ENCODE peak calls at places on chromosomes 16 and 17, in seven cellular contexts. One of them, this sample, is unnamed.

GRCh38 chr17:66301864-66302741 is at the start of gene PRKCA:
- DNase-seq in mesendoderm: peak
- DNase-seq in IMR-90: peak
- DNase-seq in H9: peak
- DNase-seq in neuronal stem cell: peak
- DNase-seq in H1: no peak
- DNase-seq in trophoblast cell: peak
- DNase-seq in this sample: peak

GRCh38 chr17:65218261-65218660 is 81.1 kb downstream of the RGS9 start:
- DNase-seq in mesendoderm: no peak
- DNase-seq in IMR-90: no peak
- DNase-seq in H9: no peak
- DNase-seq in neuronal stem cell: no peak
- DNase-seq in H1: no peak
- DNase-seq in trophoblast cell: no peak
- DNase-seq in this sample: no peak

GRCh38 chr17:4678448-4679026 is 25.4 kb downstream of the PELP1 start:
- DNase-seq in mesendoderm: peak
- DNase-seq in IMR-90: peak
- DNase-seq in H9: no peak
- DNase-seq in neuronal stem cell: no peak
- DNase-seq in H1: no peak
- DNase-seq in trophoblast cell: peak
- DNase-seq in this sample: peak

GRCh38 chr17:21817791-21818364 is 125.6 kb downstream of the KCNJ18 start:
- DNase-seq in mesendoderm: no peak
- DNase-seq in IMR-90: no peak
- DNase-seq in H9: no peak
- DNase-seq in neuronal stem cell: no peak
- DNase-seq in H1: no peak
- DNase-seq in trophoblast cell: no peak
- DNase-seq in this sample: no peak

GRCh38 chr16:84080813-84081212 is 35.9 kb downstream of the MBTPS1 start:
- DNase-seq in mesendoderm: no peak
- DNase-seq in IMR-90: no peak
- DNase-seq in H9: no peak
- DNase-seq in neuronal stem cell: no peak
- DNase-seq in H1: no peak
- DNase-seq in trophoblast cell: no peak
- DNase-seq in this sample: no peak

GRCh38 chr17:74994440-74994839 is 7.0 kb downstream of the CDR2L start:
- DNase-seq in mesendoderm: no peak
- DNase-seq in IMR-90: peak
- DNase-seq in H9: no peak
- DNase-seq in neuronal stem cell: no peak
- DNase-seq in H1: no peak
- DNase-seq in trophoblast cell: peak
- DNase-seq in this sample: peak

GRCh38 chr16:89489040-89489721 is 1.2 kb downstream of the ANKRD11 start:
- DNase-seq in mesendoderm: peak
- DNase-seq in IMR-90: peak
- DNase-seq in H9: peak
- DNase-seq in neuronal stem cell: peak
- DNase-seq in H1: peak
- DNase-seq in trophoblast cell: peak
- DNase-seq in this sample: peak

GRCh38 chr16:63289834-63290460 is 1253.7 kb upstream of the CDH8 start:
- DNase-seq in mesendoderm: peak
- DNase-seq in IMR-90: no peak
- DNase-seq in H9: peak
- DNase-seq in neuronal stem cell: peak
- DNase-seq in H1: peak
- DNase-seq in trophoblast cell: peak
- DNase-seq in this sample: peak

GRCh38 chr17:21239680-21240374 is 13.4 kb downstream of the NATD1 start:
- DNase-seq in mesendoderm: peak
- DNase-seq in IMR-90: peak
- DNase-seq in H9: peak
- DNase-seq in neuronal stem cell: no peak
- DNase-seq in H1: no peak
- DNase-seq in trophoblast cell: peak
- DNase-seq in this sample: peak

GRCh38 chr17:2253768-2254406 is 49.7 kb downstream of the SMG6 start:
- DNase-seq in mesendoderm: no peak
- DNase-seq in IMR-90: no peak
- DNase-seq in H9: no peak
- DNase-seq in neuronal stem cell: no peak
- DNase-seq in H1: no peak
- DNase-seq in trophoblast cell: no peak
- DNase-seq in this sample: no peak

GRCh38 chr16:82070656-82071369 is 35.8 kb downstream of the HSD17B2 start:
- DNase-seq in mesendoderm: peak
- DNase-seq in IMR-90: peak
- DNase-seq in H9: no peak
- DNase-seq in neuronal stem cell: no peak
- DNase-seq in H1: no peak
- DNase-seq in trophoblast cell: no peak
- DNase-seq in this sample: peak

GRCh38 chr16:57109500-57110105 is 17.2 kb downstream of the CPNE2 start:
- DNase-seq in mesendoderm: peak
- DNase-seq in IMR-90: no peak
- DNase-seq in H9: no peak
- DNase-seq in neuronal stem cell: no peak
- DNase-seq in H1: no peak
- DNase-seq in trophoblast cell: peak
- DNase-seq in this sample: no peak

GRCh38 chr16:57111420-57111819 is 19.0 kb downstream of the CPNE2 start:
- DNase-seq in mesendoderm: no peak
- DNase-seq in IMR-90: no peak
- DNase-seq in H9: no peak
- DNase-seq in neuronal stem cell: no peak
- DNase-seq in H1: no peak
- DNase-seq in trophoblast cell: no peak
- DNase-seq in this sample: no peak

GRCh38 chr16:57112403-57113041 is 20.1 kb downstream of the CPNE2 start:
- DNase-seq in mesendoderm: no peak
- DNase-seq in IMR-90: no peak
- DNase-seq in H9: no peak
- DNase-seq in neuronal stem cell: no peak
- DNase-seq in H1: no peak
- DNase-seq in trophoblast cell: no peak
- DNase-seq in this sample: peak

GRCh38 chr16:57113042-57113453 is 20.7 kb downstream of the CPNE2 start:
- DNase-seq in mesendoderm: no peak
- DNase-seq in IMR-90: peak
- DNase-seq in H9: no peak
- DNase-seq in neuronal stem cell: no peak
- DNase-seq in H1: no peak
- DNase-seq in trophoblast cell: no peak
- DNase-seq in this sample: peak

GRCh38 chr16:57110937-57111336 is 18.6 kb downstream of the CPNE2 start:
- DNase-seq in mesendoderm: no peak
- DNase-seq in IMR-90: no peak
- DNase-seq in H9: no peak
- DNase-seq in neuronal stem cell: no peak
- DNase-seq in H1: no peak
- DNase-seq in trophoblast cell: no peak
- DNase-seq in this sample: no peak
- H2BK5ac ChIP-seq in mesendoderm: no peak
- H2BK5ac ChIP-seq in IMR-90: no peak
- H2BK5ac ChIP-seq in H9: no peak
- H2BK5ac ChIP-seq in neuronal stem cell: no peak
- H2BK5ac ChIP-seq in H1: no peak
- H2BK5ac ChIP-seq in trophoblast cell: no peak
- H2BK5ac ChIP-seq in this sample: no peak

GRCh38 chr16:66871840-66872239 is 8.5 kb upstream of the PDP2 start:
- DNase-seq in mesendoderm: no peak
- DNase-seq in IMR-90: no peak
- DNase-seq in H9: no peak
- DNase-seq in neuronal stem cell: no peak
- DNase-seq in H1: no peak
- DNase-seq in trophoblast cell: no peak
- DNase-seq in this sample: no peak
- H2BK5ac ChIP-seq in mesendoderm: no peak
- H2BK5ac ChIP-seq in IMR-90: no peak
- H2BK5ac ChIP-seq in H9: no peak
- H2BK5ac ChIP-seq in neuronal stem cell: no peak
- H2BK5ac ChIP-seq in H1: no peak
- H2BK5ac ChIP-seq in trophoblast cell: no peak
- H2BK5ac ChIP-seq in this sample: no peak

DNA sequence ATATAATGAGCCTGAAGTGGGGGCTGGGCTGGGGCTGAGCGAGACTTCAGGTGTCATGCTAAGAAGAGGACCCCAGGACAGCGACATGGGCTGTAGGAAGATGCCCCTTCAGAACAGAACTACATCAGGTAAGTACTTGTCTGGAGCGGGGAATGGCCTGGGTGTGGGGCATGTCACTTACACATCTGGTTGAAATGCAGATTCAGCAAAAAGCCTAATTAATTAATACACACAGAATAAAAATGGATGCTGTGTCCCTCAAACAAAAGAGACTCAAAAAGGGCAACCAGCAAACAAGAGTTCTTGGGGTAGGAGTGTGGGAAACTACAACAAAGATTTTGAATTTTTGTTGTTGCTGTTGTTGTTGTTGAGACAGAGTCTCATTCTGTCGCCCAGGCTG is 11.8 kb downstream of the CMTM2 start:
- DNase-seq in mesendoderm: no peak
- DNase-seq in IMR-90: no peak
- DNase-seq in H9: no peak
- DNase-seq in neuronal stem cell: no peak
- DNase-seq in H1: no peak
- DNase-seq in trophoblast cell: no peak
- DNase-seq in this sample: no peak
- H2BK5ac ChIP-seq in mesendoderm: no peak
- H2BK5ac ChIP-seq in IMR-90: no peak
- H2BK5ac ChIP-seq in H9: no peak
- H2BK5ac ChIP-seq in neuronal stem cell: no peak
- H2BK5ac ChIP-seq in H1: no peak
- H2BK5ac ChIP-seq in trophoblast cell: no peak
- H2BK5ac ChIP-seq in this sample: no peak

DNA sequence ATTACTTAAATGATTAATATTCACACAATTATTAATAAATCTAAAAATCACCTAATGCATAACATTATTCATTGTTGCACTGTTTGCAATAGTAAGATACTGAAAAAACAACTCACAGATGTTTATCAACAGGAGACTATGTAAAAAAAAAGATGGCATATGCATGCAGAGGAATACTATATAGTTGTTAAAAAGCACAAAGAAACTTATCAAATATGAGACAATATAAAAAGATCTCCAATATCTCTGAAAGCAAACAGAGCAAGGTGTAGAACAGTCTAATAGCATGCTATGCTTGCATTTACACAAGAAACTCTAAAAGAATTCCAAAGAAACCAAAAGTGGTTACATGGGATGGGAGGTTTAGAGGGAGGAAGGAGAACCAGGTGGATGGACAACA is 3.7 kb downstream of the RNF157 start:
- DNase-seq in mesendoderm: no peak
- DNase-seq in IMR-90: no peak
- DNase-seq in H9: no peak
- DNase-seq in neuronal stem cell: no peak
- DNase-seq in H1: no peak
- DNase-seq in trophoblast cell: no peak
- DNase-seq in this sample: no peak
- H2BK5ac ChIP-seq in mesendoderm: no peak
- H2BK5ac ChIP-seq in IMR-90: no peak
- H2BK5ac ChIP-seq in H9: no peak
- H2BK5ac ChIP-seq in neuronal stem cell: no peak
- H2BK5ac ChIP-seq in H1: no peak
- H2BK5ac ChIP-seq in trophoblast cell: no peak
- H2BK5ac ChIP-seq in this sample: no peak

GRCh38 chr17:7261377-7262191 is 694 bp downstream of the CLDN7 start:
- DNase-seq in mesendoderm: peak
- DNase-seq in IMR-90: no peak
- DNase-seq in H9: no peak
- DNase-seq in neuronal stem cell: no peak
- DNase-seq in H1: no peak
- DNase-seq in trophoblast cell: peak
- DNase-seq in this sample: no peak

GRCh38 chr17:7262192-7263070 is at the start of gene CLDN7:
- DNase-seq in mesendoderm: peak
- DNase-seq in IMR-90: no peak
- DNase-seq in H9: peak
- DNase-seq in neuronal stem cell: no peak
- DNase-seq in H1: peak
- DNase-seq in trophoblast cell: peak
- DNase-seq in this sample: no peak

GRCh38 chr17:7263801-7264078 is 1.5 kb upstream of the CLDN7 start:
- DNase-seq in mesendoderm: peak
- DNase-seq in IMR-90: no peak
- DNase-seq in H9: no peak
- DNase-seq in neuronal stem cell: no peak
- DNase-seq in H1: no peak
- DNase-seq in trophoblast cell: no peak
- DNase-seq in this sample: no peak

GRCh38 chr17:7263071-7263800 is 958 bp upstream of the CLDN7 start:
- DNase-seq in mesendoderm: peak
- DNase-seq in IMR-90: no peak
- DNase-seq in H9: peak
- DNase-seq in neuronal stem cell: no peak
- DNase-seq in H1: no peak
- DNase-seq in trophoblast cell: peak
- DNase-seq in this sample: no peak

GRCh38 chr17:7266784-7267183 is 4.5 kb upstream of the CLDN7 start:
- DNase-seq in mesendoderm: no peak
- DNase-seq in IMR-90: peak
- DNase-seq in H9: no peak
- DNase-seq in neuronal stem cell: no peak
- DNase-seq in H1: no peak
- DNase-seq in trophoblast cell: no peak
- DNase-seq in this sample: no peak
- H2BK5ac ChIP-seq in mesendoderm: no peak
- H2BK5ac ChIP-seq in IMR-90: peak
- H2BK5ac ChIP-seq in H9: no peak
- H2BK5ac ChIP-seq in neuronal stem cell: no peak
- H2BK5ac ChIP-seq in H1: no peak
- H2BK5ac ChIP-seq in trophoblast cell: no peak
- H2BK5ac ChIP-seq in this sample: no peak

GRCh38 chr16:87851141-87851587 is 18.1 kb downstream of the SLC7A5 start:
- DNase-seq in mesendoderm: peak
- DNase-seq in IMR-90: no peak
- DNase-seq in H9: no peak
- DNase-seq in neuronal stem cell: no peak
- DNase-seq in H1: no peak
- DNase-seq in trophoblast cell: peak
- DNase-seq in this sample: no peak

GRCh38 chr16:87849419-87850008 is 19.8 kb downstream of the SLC7A5 start:
- DNase-seq in mesendoderm: no peak
- DNase-seq in IMR-90: no peak
- DNase-seq in H9: no peak
- DNase-seq in neuronal stem cell: no peak
- DNase-seq in H1: no peak
- DNase-seq in trophoblast cell: no peak
- DNase-seq in this sample: no peak

GRCh38 chr16:87853411-87854052 is 15.8 kb downstream of the SLC7A5 start:
- DNase-seq in mesendoderm: peak
- DNase-seq in IMR-90: peak
- DNase-seq in H9: peak
- DNase-seq in neuronal stem cell: peak
- DNase-seq in H1: peak
- DNase-seq in trophoblast cell: peak
- DNase-seq in this sample: peak

GRCh38 chr16:87850009-87851006 is 19.0 kb downstream of the SLC7A5 start:
- DNase-seq in mesendoderm: peak
- DNase-seq in IMR-90: peak
- DNase-seq in H9: peak
- DNase-seq in neuronal stem cell: peak
- DNase-seq in H1: no peak
- DNase-seq in trophoblast cell: peak
- DNase-seq in this sample: peak

GRCh38 chr16:87851601-87852000 is 17.7 kb downstream of the SLC7A5 start:
- DNase-seq in mesendoderm: peak
- DNase-seq in IMR-90: no peak
- DNase-seq in H9: no peak
- DNase-seq in neuronal stem cell: no peak
- DNase-seq in H1: no peak
- DNase-seq in trophoblast cell: peak
- DNase-seq in this sample: no peak
- H2BK5ac ChIP-seq in mesendoderm: peak
- H2BK5ac ChIP-seq in IMR-90: no peak
- H2BK5ac ChIP-seq in H9: no peak
- H2BK5ac ChIP-seq in neuronal stem cell: no peak
- H2BK5ac ChIP-seq in H1: peak
- H2BK5ac ChIP-seq in trophoblast cell: peak
- H2BK5ac ChIP-seq in this sample: no peak